ENCODE peak calls at places on chromosomes 11 and 22, in eight cellular contexts. M is stomach, L is lung, C is mammary epithelial cell, D is heart right ventricle, Y is mesendoderm, H is hepatocyte, I is uterus. B is an unnamed sample.

GRCh38 chr11:15841898-15842297 is 514.4 kb downstream of the SOX6 start:
- DNase-seq in M (no peak), L (no peak), C (no peak), D (peak), Y (no peak), H (no peak), I (no peak), B (no peak)

GRCh38 chr11:57217053-57217452 is 20.0 kb downstream of the APLNR start:
- DNase-seq in M (no peak), L (no peak), C (no peak), D (peak), Y (no peak), H (no peak), I (peak), B (no peak)

GRCh38 chr11:7019500-7020182 is 505 bp downstream of the ZNF214 start:
- DNase-seq in M (no peak), L (no peak), C (peak), D (peak), Y (peak), H (peak), I (peak), B (peak)

GRCh38 chr11:65903068-65903481 is 2.9 kb upstream of the FOSL1 start:
- DNase-seq in M (no peak), L (no peak), C (peak), D (no peak), Y (peak), H (peak), I (no peak), B (no peak)

GRCh38 chr22:38220163-38220562 is 18.4 kb downstream of the MAFF start:
- DNase-seq in M (no peak), L (no peak), C (no peak), D (no peak), Y (no peak), H (no peak), I (no peak), B (no peak)

GRCh38 chr22:45503071-45503815 is 560 bp downstream of the FBLN1 start:
- DNase-seq in M (no peak), L (no peak), C (peak), D (no peak), Y (peak), H (no peak), I (no peak), B (no peak)

GRCh38 chr11:44899959-44900358 is 50.7 kb downstream of the TP53I11 start:
- DNase-seq in M (no peak), L (no peak), C (peak), D (no peak), Y (peak), H (no peak), I (peak), B (no peak)

GRCh38 chr11:63961608-63962412 is 12.6 kb upstream of the COX8A start:
- DNase-seq in M (peak), L (peak), C (peak), D (no peak), Y (peak), H (peak), I (no peak), B (no peak)

GRCh38 chr22:50270302-50271010 is at the start of gene MAPK11:
- DNase-seq in M (peak), L (peak), C (peak), D (peak), Y (peak), H (peak), I (peak), B (peak)

GRCh38 chr22:24768537-24769374 is 5.8 kb downstream of the PIWIL3 start:
- DNase-seq in M (peak), L (peak), C (peak), D (peak), Y (peak), H (peak), I (peak), B (peak)

GRCh38 chr11:44994753-44995152 is 44.1 kb upstream of the TP53I11 start:
- DNase-seq in M (no peak), L (no peak), C (no peak), D (no peak), Y (no peak), H (no peak), I (no peak), B (no peak)

GRCh38 chr22:31652911-31653684 is 8.9 kb downstream of the PISD start:
- DNase-seq in M (no peak), L (no peak), C (no peak), D (no peak), Y (no peak), H (peak), I (no peak), B (no peak)

GRCh38 chr11:33704240-33705002 is 3.8 kb upstream of the C11orf91 start:
- DNase-seq in M (no peak), L (no peak), C (no peak), D (no peak), Y (no peak), H (no peak), I (no peak), B (no peak)

GRCh38 chr11:64935634-64936081 is at the start of gene GPHA2:
- DNase-seq in M (peak), L (no peak), C (no peak), D (no peak), Y (peak), H (no peak), I (peak), B (no peak)

GRCh38 chr11:14015711-14016110 is 53.2 kb downstream of the SPON1 start:
- DNase-seq in M (no peak), L (no peak), C (peak), D (no peak), Y (peak), H (peak), I (no peak), B (no peak)

GRCh38 chr11:117097567-117098268 is 510 bp downstream of the SIK3 start:
- DNase-seq in M (peak), L (peak), C (no peak), D (peak), Y (peak), H (peak), I (no peak), B (peak)

GRCh38 chr11:124712392-124712791 is 27.4 kb upstream of the NRGN start:
- DNase-seq in M (no peak), L (no peak), C (no peak), D (no peak), Y (no peak), H (no peak), I (no peak), B (no peak)

GRCh38 chr22:43014062-43014875 is 680 bp downstream of the PACSIN2 start:
- DNase-seq in M (peak), L (peak), C (no peak), D (peak), Y (peak), H (peak), I (peak), B (no peak)

GRCh38 chr11:105244157-105244820 is 104.7 kb upstream of the CARD18 start:
- DNase-seq in M (no peak), L (no peak), C (peak), D (peak), Y (no peak), H (peak), I (no peak), B (no peak)

GRCh38 chr11:12598330-12599256 is 75.6 kb upstream of the TEAD1 start:
- DNase-seq in M (no peak), L (no peak), C (peak), D (no peak), Y (no peak), H (no peak), I (no peak), B (no peak)

GRCh38 chr11:75239551-75240290 is 853 bp upstream of the TPBGL start:
- DNase-seq in M (peak), L (no peak), C (no peak), D (no peak), Y (no peak), H (no peak), I (peak), B (no peak)
- H3K4me3 ChIP-seq in M (peak), L (no peak), C (no peak), D (no peak), Y (no peak), H (no peak), I (no peak), B (no peak)

GRCh38 chr22:26168934-26169311 is 339 bp upstream of the SEZ6L start:
- DNase-seq in M (no peak), L (no peak), C (no peak), D (no peak), Y (peak), H (peak), I (no peak), B (no peak)
- H3K27ac ChIP-seq in M (no peak), L (no peak), C (no peak), D (no peak), Y (no peak), H (no peak), I (no peak), B (no peak)

GRCh38 chr11:99176430-99176829 is 155.7 kb downstream of the CNTN5 start:
- DNase-seq in M (no peak), L (no peak), C (no peak), D (no peak), Y (no peak), H (no peak), I (no peak), B (no peak)

GRCh38 chr11:99170606-99171005 is 149.9 kb downstream of the CNTN5 start:
- DNase-seq in M (no peak), L (no peak), C (no peak), D (no peak), Y (no peak), H (no peak), I (no peak), B (no peak)

GRCh38 chr11:99171330-99171729 is 150.6 kb downstream of the CNTN5 start:
- DNase-seq in M (no peak), L (no peak), C (no peak), D (no peak), Y (no peak), H (no peak), I (no peak), B (no peak)
- H3K4me3 ChIP-seq in M (no peak), L (no peak), C (no peak), D (no peak), Y (no peak), H (no peak), I (no peak), B (no peak)

GRCh38 chr22:33850227-33850626 is 70.0 kb downstream of the LARGE1 start:
- DNase-seq in M (no peak), L (no peak), C (no peak), D (no peak), Y (no peak), H (no peak), I (no peak), B (no peak)
- H3K27ac ChIP-seq in M (peak), L (no peak), C (no peak), D (no peak), Y (no peak), H (peak), I (peak), B (no peak)

GRCh38 chr11:70510106-70510505 is 111.8 kb downstream of the CTTN start:
- DNase-seq in M (no peak), L (no peak), C (no peak), D (no peak), Y (no peak), H (no peak), I (no peak), B (no peak)
- H3K4me3 ChIP-seq in M (no peak), L (no peak), C (no peak), D (no peak), Y (no peak), H (no peak), I (no peak), B (no peak)

GRCh38 chr11:96228911-96229310 is 114.1 kb downstream of the MAML2 start:
- DNase-seq in M (no peak), L (no peak), C (no peak), D (no peak), Y (peak), H (no peak), I (no peak), B (no peak)
- H3K27ac ChIP-seq in M (peak), L (no peak), C (peak), D (peak), Y (no peak), H (peak), I (peak), B (peak)

DNA sequence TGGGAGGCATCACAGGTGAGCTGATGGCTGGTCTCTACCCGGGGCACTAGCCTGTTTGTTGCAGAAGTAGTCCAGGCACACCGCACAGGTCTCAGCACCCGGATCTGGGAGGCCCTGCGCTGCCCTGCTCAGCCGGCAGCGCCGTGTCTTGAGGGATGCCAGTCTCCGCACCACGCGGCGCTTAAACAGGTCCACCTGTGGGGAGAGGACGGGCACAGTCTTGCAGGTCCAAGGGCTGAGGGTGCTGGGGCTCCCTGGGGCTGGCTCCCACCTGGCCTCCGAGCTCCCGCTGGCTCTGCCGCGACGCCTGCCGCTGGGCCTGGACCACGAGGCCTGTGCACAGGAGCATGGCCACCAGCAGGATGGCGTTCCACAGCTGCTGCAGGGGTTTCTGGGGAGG is 7.2 kb downstream of the RNF215 start:
- DNase-seq in M (no peak), L (no peak), C (no peak), D (no peak), Y (no peak), H (no peak), I (no peak), B (no peak)
- H3K4me3 ChIP-seq in M (no peak), L (no peak), C (no peak), D (no peak), Y (no peak), H (no peak), I (no peak), B (no peak)

GRCh38 chr11:59787255-59787588 is 23.4 kb downstream of the MRPL16 start:
- DNase-seq in M (no peak), L (no peak), C (no peak), D (no peak), Y (no peak), H (no peak), I (no peak), B (no peak)
- H3K27ac ChIP-seq in M (peak), L (peak), C (peak), D (peak), Y (no peak), H (peak), I (no peak), B (peak)

GRCh38 chr11:115931684-115932083 is 427.5 kb upstream of the CADM1 start:
- DNase-seq in M (no peak), L (no peak), C (no peak), D (no peak), Y (no peak), H (no peak), I (no peak), B (no peak)
- H3K4me3 ChIP-seq in M (no peak), L (no peak), C (no peak), D (no peak), Y (no peak), H (no peak), I (no peak), B (no peak)

B was measured in right atrium auricular region.